ENCODE peak calls at places on chromosomes 11 and 22, in five cellular contexts. D is cardiac muscle cell, J is lower lobe of right lung, F is HCT116, I is heart left ventricle. V is an unnamed sample.

GRCh38 chr11:102341844-102342318 is 5.1 kb upstream of the BIRC2 start:
- DNase-seq in D (peak; percentile 83), J (peak; percentile 51), F (peak; percentile 89), I (peak; percentile 75), V (no peak)

GRCh38 chr11:13335319-13335718 is 57.7 kb downstream of the BMAL1 start:
- DNase-seq in D (peak; percentile 64), J (peak; percentile 71), F (no peak), I (peak; percentile 48), V (no peak)

GRCh38 chr11:67674442-67674871 is at the start of gene ALDH3B2:
- DNase-seq in D (no peak), J (no peak), F (no peak), I (no peak), V (peak; percentile 75)

GRCh38 chr22:39013923-39014722 is at the start of gene APOBEC3C:
- DNase-seq in D (peak; percentile 84), J (peak; percentile 80), F (peak; percentile 65), I (peak; percentile 78), V (peak; percentile 76)

GRCh38 chr11:12696911-12697581 is 22.8 kb downstream of the TEAD1 start:
- DNase-seq in D (no peak), J (no peak), F (peak; percentile 57), I (no peak), V (peak; percentile 66)

GRCh38 chr11:69499216-69499945 is 17.9 kb downstream of the LINC01488 start:
- DNase-seq in D (no peak), J (peak; percentile 39), F (no peak), I (no peak), V (no peak)

GRCh38 chr22:38222797-38223119 is 21.0 kb downstream of the MAFF start:
- DNase-seq in D (no peak), J (no peak), F (no peak), I (no peak), V (peak; percentile 76)

GRCh38 chr11:133197425-133197824 is 334.9 kb downstream of the OPCML start:
- DNase-seq in D (no peak), J (no peak), F (no peak), I (no peak), V (peak; percentile 1)

GRCh38 chr22:24938741-24939341 is 7.7 kb downstream of the LHFPL7 start:
- DNase-seq in D (peak; percentile 72), J (no peak), F (no peak), I (no peak), V (peak; percentile 44)

GRCh38 chr11:67371549-67372231 is 1.7 kb downstream of the CLCF1 start:
- DNase-seq in D (peak; percentile 47), J (peak; percentile 64), F (no peak), I (no peak), V (no peak)

GRCh38 chr11:13308704-13309103 is 31.1 kb downstream of the BMAL1 start:
- DNase-seq in D (no peak), J (no peak), F (no peak), I (no peak), V (no peak)

GRCh38 chr11:79363261-79363660 is 77.6 kb downstream of the TENM4 start:
- DNase-seq in D (no peak), J (no peak), F (no peak), I (no peak), V (peak; percentile 61)

GRCh38 chr11:113587318-113587739 is 112.1 kb upstream of the DRD2 start:
- DNase-seq in D (no peak), J (no peak), F (no peak), I (no peak), V (no peak)

GRCh38 chr11:129613076-129613475 is 202.6 kb upstream of the TMEM45B start:
- DNase-seq in D (no peak), J (no peak), F (no peak), I (no peak), V (no peak)

GRCh38 chr22:32701021-32701420 is 100.5 kb upstream of the TIMP3 start:
- DNase-seq in D (no peak), J (no peak), F (no peak), I (no peak), V (peak; percentile 17)

DNA sequence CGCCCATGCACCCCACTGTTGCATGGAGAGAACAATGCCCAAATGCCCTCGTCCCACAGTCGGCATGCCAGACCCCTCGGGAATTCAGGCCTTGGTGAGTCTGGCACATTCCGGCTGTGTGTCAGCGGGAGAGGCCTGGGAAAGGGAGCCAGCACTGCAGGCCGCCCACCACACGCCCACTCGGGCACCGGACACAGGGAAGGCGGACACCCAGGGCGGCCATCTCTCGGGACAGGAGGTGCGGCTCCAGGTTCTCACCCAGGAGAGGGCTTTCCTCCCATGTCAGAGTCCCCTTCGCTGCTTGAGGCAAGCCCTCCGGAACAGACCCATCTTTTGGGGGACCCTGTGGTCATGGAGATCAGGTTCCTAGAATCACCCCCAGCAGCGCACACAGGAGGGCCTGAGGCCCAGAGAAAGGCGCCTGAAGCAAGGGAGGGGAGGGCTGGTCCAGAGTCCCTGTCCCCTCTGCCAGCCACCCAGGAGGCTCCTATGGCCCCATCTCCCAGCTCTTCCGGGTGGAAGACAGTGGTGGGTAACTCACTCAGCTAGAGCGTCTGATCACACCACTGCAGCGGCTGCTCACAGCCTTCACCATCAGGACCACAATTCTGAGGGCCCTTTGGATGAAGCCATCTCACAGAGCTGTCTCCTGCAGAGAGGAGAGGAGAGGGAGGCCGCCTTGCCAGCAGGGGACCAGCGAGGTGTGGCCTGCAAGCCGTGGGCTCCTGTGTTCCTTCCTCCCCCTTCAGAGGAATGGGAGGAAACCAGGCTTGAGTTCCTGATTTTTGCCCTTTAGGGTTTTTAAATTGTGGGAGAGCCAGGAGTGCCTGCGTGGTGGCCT is 31.7 kb upstream of the KCNQ1OT1 start:
- DNase-seq in D (no peak), J (no peak), F (no peak), I (no peak), V (no peak)
- H3K27ac ChIP-seq in D (no peak overlapping the region), J (no peak overlapping the region), F (no peak overlapping the region), I (no peak overlapping the region), V (no peak overlapping the region)

GRCh38 chr22:46003271-46004091 is 26.5 kb upstream of the WNT7B start:
- DNase-seq in D (no peak), J (peak; percentile 42), F (no peak), I (no peak), V (no peak)

GRCh38 chr22:46001426-46002106 is 24.6 kb upstream of the WNT7B start:
- DNase-seq in D (no peak), J (peak; percentile 41), F (no peak), I (peak; percentile 47), V (no peak)

GRCh38 chr22:46004105-46004866 is 27.3 kb upstream of the WNT7B start:
- DNase-seq in D (no peak), J (peak; percentile 48), F (no peak), I (no peak), V (no peak)

GRCh38 chr22:46001046-46001425 is 24.1 kb upstream of the WNT7B start:
- DNase-seq in D (no peak), J (peak; percentile 44), F (no peak), I (no peak), V (no peak)

GRCh38 chr22:46002757-46003270 is 25.9 kb upstream of the WNT7B start:
- DNase-seq in D (no peak), J (peak; percentile 45), F (no peak), I (no peak), V (no peak)
- H3K4me1 ChIP-seq in D (no peaks in the 10 kb centered on the region), J (peaks cover 70% of the 10 kb centered on the region), F (peaks cover 18% of the 10 kb centered on the region), I (peaks cover 79% of the 10 kb centered on the region), V (no peaks in the 10 kb centered on the region)

GRCh38 chr22:19665784-19666662 is 48.3 kb upstream of the SEPTIN5 start:
- DNase-seq in D (no peak), J (no peak), F (no peak), I (no peak), V (no peak)

GRCh38 chr22:19663286-19663815 is 51.0 kb upstream of the SEPTIN5 start:
- DNase-seq in D (peak; percentile 34), J (peak; percentile 69), F (no peak), I (peak; percentile 77), V (peak; percentile 3)

GRCh38 chr22:19664951-19665783 is 49.1 kb upstream of the SEPTIN5 start:
- DNase-seq in D (no peak), J (no peak), F (no peak), I (no peak), V (no peak)

GRCh38 chr22:19664406-19664805 is 49.9 kb upstream of the SEPTIN5 start:
- DNase-seq in D (no peak), J (no peak), F (no peak), I (no peak), V (no peak)

DNA sequence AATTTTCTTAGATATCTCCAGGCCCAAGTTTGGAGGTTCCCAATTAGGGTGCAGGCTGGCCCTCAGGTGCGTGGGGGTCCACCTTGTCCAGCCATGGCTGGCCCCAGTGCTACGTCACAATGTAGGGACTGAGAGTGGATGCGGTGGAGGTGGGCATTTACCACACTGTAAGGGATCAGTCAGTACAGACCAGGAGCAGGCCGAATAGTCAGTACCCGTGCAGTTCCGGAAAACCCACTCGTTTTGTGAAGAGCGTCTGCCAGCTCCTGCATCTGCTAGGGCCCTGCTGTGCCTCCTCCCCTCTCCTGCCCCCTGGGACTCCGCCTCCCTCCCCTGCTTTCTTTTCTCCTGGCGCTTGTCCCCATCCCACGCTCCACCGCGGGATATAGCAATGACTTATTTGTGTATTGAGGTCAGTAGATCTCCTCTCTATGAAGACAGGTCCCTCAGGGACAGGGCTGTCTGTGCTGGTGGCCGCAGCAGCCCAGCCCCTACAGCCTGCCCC is 50.4 kb upstream of the SEPTIN5 start:
- DNase-seq in D (no peak), J (no peak), F (no peak), I (peak; percentile 77), V (no peak)
- TF ChIP-seq CTCF in D (no peak), J (no peak), F (no peak), I (no peak), V (no peak)

GRCh38 chr11:44033856-44034255 is 13.9 kb upstream of the ACCSL start:
- DNase-seq in D (no peak), J (no peak), F (no peak), I (no peak), V (no peak)
- H3K27ac ChIP-seq in D (no peak overlapping the region), J (no peak overlapping the region), F (no peak overlapping the region), I (no peak overlapping the region), V (no peak overlapping the region)

GRCh38 chr22:22942511-22943329 is 55.1 kb downstream of the IGLL5 start:
- DNase-seq in D (no peak), J (peak; percentile 71), F (peak; percentile 59), I (peak; percentile 52), V (peak; percentile 17)
- H3K4me1 ChIP-seq in D (no peaks in the 10 kb centered on the region), J (no peaks in the 10 kb centered on the region), F (peaks cover 3% of the 10 kb centered on the region), I (no peaks in the 10 kb centered on the region), V (no peaks in the 10 kb centered on the region)

GRCh38 chr11:93113824-93114223 is 84.0 kb downstream of the SLC36A4 start:
- DNase-seq in D (no peak), J (no peak), F (no peak), I (no peak), V (no peak)
- TF ChIP-seq CTCF in D (no peak), J (no peak), F (no peak), I (no peak), V (no peak)

V was measured in foreskin keratinocyte.